ENCODE peak calls at places on chromosomes 12 and 14, in five cellular contexts. M, G, U, S and Q are unnamed samples.

GRCh38 chr14:35543006-35543405 is 9.0 kb downstream of the INSM2 start:
- DNase-seq in M (no peak), G (no peak), U (no peak), S (no peak), Q (no peak)

GRCh38 chr12:54139030-54139429 is 49.8 kb downstream of the SMUG1 start:
- DNase-seq in M (no peak), G (no peak), U (no peak), S (peak; percentile 82), Q (no peak)

GRCh38 chr12:53995311-53996187 is 4.4 kb upstream of the HOXC9 start:
- DNase-seq in M (no peak), G (no peak), U (no peak), S (peak; percentile 64), Q (peak; percentile 83)

GRCh38 chr14:38887696-38888095 is 215.3 kb downstream of the SEC23A start:
- DNase-seq in M (peak; percentile 20), G (no peak), U (no peak), S (no peak), Q (no peak)

GRCh38 chr14:100872641-100873071 is 30.9 kb downstream of the RTL1 start:
- DNase-seq in M (no peak), G (no peak), U (no peak), S (no peak), Q (no peak)

GRCh38 chr14:92527724-92528123 is 14.1 kb downstream of the RIN3 start:
- DNase-seq in M (no peak), G (no peak), U (no peak), S (no peak), Q (no peak)

GRCh38 chr12:108856428-108857157 is 790 bp downstream of the SSH1 start:
- DNase-seq in M (peak; percentile 50), G (no peak), U (peak; percentile 48), S (peak; percentile 92), Q (peak; percentile 72)

GRCh38 chr14:53619625-53620324 is 336.9 kb downstream of the BMP4 start:
- DNase-seq in M (no peak), G (no peak), U (no peak), S (peak; percentile 66), Q (peak; percentile 44)

GRCh38 chr12:119061208-119061796 is 80.0 kb downstream of the SRRM4 start:
- DNase-seq in M (peak; percentile 89), G (no peak), U (peak; percentile 13), S (peak; percentile 47), Q (peak; percentile 65)

GRCh38 chr12:120264086-120264485 is 1.4 kb downstream of the PXN start:
- DNase-seq in M (no peak), G (no peak), U (no peak), S (peak; percentile 58), Q (no peak)

GRCh38 chr12:103269962-103270361 is 225.8 kb downstream of the C12orf42 start:
- DNase-seq in M (no peak), G (no peak), U (no peak), S (no peak), Q (no peak)

GRCh38 chr12:122166422-122167327 is 7.3 kb downstream of the IL31 start:
- DNase-seq in M (no peak), G (no peak), U (no peak), S (no peak), Q (no peak)

GRCh38 chr14:78157855-78158436 is 12.2 kb upstream of the NRXN3 start:
- DNase-seq in M (peak; percentile 71), G (no peak), U (no peak), S (peak; percentile 71), Q (peak; percentile 24)

GRCh38 chr14:88252536-88252935 is 70.5 kb downstream of the KCNK10 start:
- DNase-seq in M (no peak), G (no peak), U (no peak), S (no peak), Q (peak; percentile 20)

GRCh38 chr12:72828662-72829324 is 556.6 kb downstream of the TRHDE start:
- DNase-seq in M (no peak), G (no peak), U (no peak), S (no peak), Q (no peak)

GRCh38 chr14:68397827-68398226 is 395.0 kb downstream of the ZFP36L1 start:
- DNase-seq in M (no peak), G (no peak), U (no peak), S (peak; percentile 75), Q (no peak)

GRCh38 chr12:92324849-92325500 is 179.3 kb upstream of the BTG1 start:
- DNase-seq in M (no peak), G (no peak), U (no peak), S (no peak), Q (no peak)

GRCh38 chr14:54653764-54654469 is 87.0 kb downstream of the SAMD4A start:
- DNase-seq in M (peak; percentile 42), G (no peak), U (no peak), S (peak; percentile 66), Q (peak; percentile 93)

GRCh38 chr12:6766651-6767300 is 613 bp downstream of the PTMS start:
- DNase-seq in M (peak; percentile 89), G (no peak), U (peak; percentile 69), S (peak; percentile 90), Q (peak; percentile 68)

GRCh38 chr14:104359301-104359968 is 220.1 kb upstream of the C14orf180 start:
- DNase-seq in M (no peak), G (no peak), U (no peak), S (no peak), Q (no peak)

GRCh38 chr12:113277511-113277910 is 56.2 kb downstream of the TPCN1 start:
- DNase-seq in M (no peak), G (no peak), U (no peak), S (no peak), Q (no peak)

GRCh38 chr14:104358528-104359300 is 220.3 kb downstream of the KIF26A start:
- DNase-seq in M (no peak), G (no peak), U (no peak), S (no peak), Q (no peak)

GRCh38 chr14:102418853-102419240 is 56.1 kb downstream of the TECPR2 start:
- DNase-seq in M (no peak), G (no peak), U (no peak), S (no peak), Q (no peak)

GRCh38 chr12:84911331-84912190 is 1.0 kb downstream of the SLC6A15 start:
- DNase-seq in M (peak; percentile 93), G (no peak), U (peak; percentile 48), S (peak; percentile 93), Q (peak; percentile 43)

GRCh38 chr12:32901553-32901952 is 5.0 kb upstream of the PKP2 start:
- DNase-seq in M (no peak), G (no peak), U (no peak), S (no peak), Q (peak; percentile 53)

GRCh38 chr12:45483571-45483970 is 245.9 kb upstream of the ARID2 start:
- DNase-seq in M (no peak), G (no peak), U (no peak), S (peak; percentile 11), Q (peak; percentile 4)

GRCh38 chr12:12019881-12020280 is 50.9 kb upstream of the BCL2L14 start:
- DNase-seq in M (no peak), G (no peak), U (no peak), S (no peak), Q (no peak)

GRCh38 chr14:44901696-44902095 is 60.1 kb downstream of the KLHL28 start:
- DNase-seq in M (no peak), G (no peak), U (no peak), S (no peak), Q (no peak)

GRCh38 chr14:28704153-28704552 is 62.4 kb upstream of the FOXG1 start:
- DNase-seq in M (no peak), G (no peak), U (no peak), S (no peak), Q (peak; percentile 67)

GRCh38 chr12:65266408-65266807 is 12.1 kb upstream of the MSRB3 start:
- DNase-seq in M (no peak), G (no peak), U (no peak), S (no peak), Q (no peak)
- H3K9ac ChIP-seq in M (no peak overlapping the region), G (no peak overlapping the region), U (no peak overlapping the region), S (no peak overlapping the region), Q (no peak overlapping the region)

GRCh38 chr14:32932302-32932920 is 6.3 kb upstream of the NPAS3 start:
- DNase-seq in M (peak; percentile 16), G (no peak), U (no peak), S (no peak), Q (no peak)

GRCh38 chr14:32933623-32933942 is 5.1 kb upstream of the NPAS3 start:
- DNase-seq in M (peak; percentile 58), G (no peak), U (no peak), S (peak; percentile 68), Q (peak; percentile 51)

GRCh38 chr14:32934891-32935633 is 3.6 kb upstream of the NPAS3 start:
- DNase-seq in M (peak; percentile 57), G (no peak), U (no peak), S (peak; percentile 25), Q (no peak)

GRCh38 chr14:32932921-32933622 is 5.6 kb upstream of the NPAS3 start:
- DNase-seq in M (peak; percentile 67), G (no peak), U (no peak), S (no peak), Q (no peak)

GRCh38 chr14:32933943-32934890 is 4.5 kb upstream of the NPAS3 start:
- DNase-seq in M (peak; percentile 86), G (no peak), U (no peak), S (peak; percentile 58), Q (peak; percentile 20)
- TF ChIP-seq EZH2 in M (no peak), G (no peak), U (no peak), S (peak; percentile 13), Q (peak; percentile 27)

GRCh38 chr12:66555113-66555512 is 123.8 kb downstream of the GRIP1 start:
- DNase-seq in M (no peak), G (no peak), U (no peak), S (peak; percentile 1), Q (peak; percentile 69)

GRCh38 chr12:66549050-66549389 is 129.9 kb downstream of the GRIP1 start:
- DNase-seq in M (no peak), G (no peak), U (no peak), S (no peak), Q (no peak)

GRCh38 chr12:66548338-66549049 is 130.4 kb downstream of the GRIP1 start:
- DNase-seq in M (peak; percentile 7), G (no peak), U (no peak), S (peak; percentile 2), Q (peak; percentile 24)

GRCh38 chr12:66550626-66551025 is 128.2 kb downstream of the GRIP1 start:
- DNase-seq in M (no peak), G (no peak), U (no peak), S (no peak), Q (no peak)

GRCh38 chr12:66552753-66553152 is 126.1 kb downstream of the GRIP1 start:
- DNase-seq in M (no peak), G (no peak), U (no peak), S (peak; percentile 11), Q (no peak)
- TF ChIP-seq EZH2phosphoT487 in M (no peak), G (no peak), U (no peak), S (no peak), Q (no peak)

GRCh38 chr12:125983094-125983783 is 918.0 kb downstream of the AACS start:
- DNase-seq in M (peak; percentile 97), G (no peak), U (no peak), S (no peak), Q (no peak)
- H3K9ac ChIP-seq in M (no peak overlapping the region), G (no peak overlapping the region), U (no peak overlapping the region), S (no peak overlapping the region), Q (no peak overlapping the region)